ENCODE peak calls at places on chromosomes 12 and 14, in eight cellular contexts. B is cardiac muscle cell; P is dorsolateral prefrontal cortex; S is GM06990; Q is cardiac fibroblast; A is fibroblast of mammary gland; E is effector memory CD4-positive, alpha-beta T cell; L is naive thymus-derived CD4-positive, alpha-beta T cell. O is an unnamed sample.

GRCh38 chr14:26204362-26204953 is 393.4 kb downstream of the NOVA1 start:
- DNase-seq in S (no peak), P (peak), Q (peak), B (peak), E (no peak), L (no peak), A (no peak), O (no peak)

GRCh38 chr12:129115558-129115957 is 262.3 kb downstream of the GLT1D1 start:
- DNase-seq in P (no peak), L (no peak), B (no peak), Q (no peak), S (no peak), A (no peak), E (no peak), O (no peak)

GRCh38 chr12:96210376-96211055 is 16.3 kb downstream of the ELK3 start:
- DNase-seq in P (no peak), A (no peak), Q (no peak), L (no peak), B (no peak), S (no peak), E (peak), O (no peak)

GRCh38 chr12:69988601-69989194 is 163.7 kb downstream of the MYRFL start:
- DNase-seq in B (no peak), A (peak), S (no peak), Q (peak), P (no peak), E (no peak), L (no peak), O (peak)

GRCh38 chr12:87509233-87509820 is 519.9 kb downstream of the C12orf50 start:
- DNase-seq in E (no peak), A (peak), L (no peak), P (no peak), Q (peak), S (no peak), B (no peak), O (peak)

GRCh38 chr12:33205986-33206385 is 233.6 kb downstream of the SYT10 start:
- DNase-seq in E (no peak), B (no peak), P (no peak), Q (no peak), S (no peak), L (no peak), A (no peak), O (no peak)

GRCh38 chr12:120367924-120368788 is 808 bp downstream of the MSI1 start:
- DNase-seq in A (peak), S (no peak), Q (no peak), E (no peak), L (no peak), P (no peak), B (peak), O (no peak)

GRCh38 chr12:25436206-25436912 is 116.7 kb downstream of the LMNTD1 start:
- DNase-seq in E (no peak), S (peak), L (no peak), B (peak), Q (peak), P (peak), A (peak), O (peak)

GRCh38 chr14:52683985-52684520 is 11.3 kb downstream of the ERO1A start:
- DNase-seq in A (no peak), L (no peak), P (no peak), Q (peak), B (no peak), S (no peak), E (no peak), O (no peak)

GRCh38 chr12:13126494-13126893 is 23.0 kb upstream of the GSG1 start:
- DNase-seq in Q (peak), A (peak), L (no peak), B (no peak), S (no peak), E (no peak), P (no peak), O (no peak)

GRCh38 chr12:109304485-109304884 is 4.6 kb downstream of the FOXN4 start:
- DNase-seq in B (no peak), P (no peak), L (no peak), E (no peak), S (no peak), A (no peak), Q (no peak), O (no peak)

GRCh38 chr14:100629696-100630095 is 42.5 kb upstream of the BEGAIN start:
- DNase-seq in E (no peak), Q (no peak), L (no peak), A (no peak), B (no peak), P (peak), S (no peak), O (no peak)

GRCh38 chr12:27359578-27360340 is 27.1 kb downstream of the BMAL2 start:
- DNase-seq in S (no peak), E (no peak), Q (no peak), P (no peak), B (no peak), A (no peak), L (no peak), O (peak)

GRCh38 chr14:30550335-30550734 is 8.6 kb upstream of the G2E3 start:
- DNase-seq in S (no peak), A (peak), B (no peak), E (no peak), Q (no peak), L (no peak), P (no peak), O (peak)

GRCh38 chr12:124509676-124510300 is 57.6 kb downstream of the NCOR2 start:
- DNase-seq in L (no peak), P (peak), Q (peak), E (no peak), S (no peak), B (peak), A (peak), O (peak)

GRCh38 chr12:22312336-22312735 is 22.2 kb downstream of the ST8SIA1 start:
- DNase-seq in L (no peak), A (peak), B (no peak), P (peak), Q (peak), E (no peak), S (no peak), O (peak)

GRCh38 chr12:69648476-69648875 is 37.8 kb upstream of the LRRC10 start:
- DNase-seq in L (no peak), S (no peak), Q (peak), A (peak), P (no peak), E (no peak), B (no peak), O (peak)

GRCh38 chr12:117311-117710 is 50.7 kb downstream of the IQSEC3 start:
- DNase-seq in P (no peak), E (no peak), A (no peak), S (no peak), L (no peak), Q (no peak), B (no peak), O (no peak)

GRCh38 chr12:93198086-93198485 is 179.6 kb upstream of the NUDT4 start:
- DNase-seq in L (no peak), P (no peak), B (no peak), A (peak), Q (peak), E (no peak), S (no peak), O (peak)

GRCh38 chr12:94204647-94205247 is 56.4 kb downstream of the PLXNC1 start:
- DNase-seq in B (peak), Q (no peak), S (peak), E (no peak), L (no peak), A (no peak), P (no peak), O (no peak)

GRCh38 chr12:94207467-94208432 is 59.4 kb downstream of the PLXNC1 start:
- DNase-seq in A (peak), P (no peak), Q (peak), B (no peak), S (peak), E (no peak), L (no peak), O (peak)

GRCh38 chr12:94203796-94204195 is 55.4 kb downstream of the PLXNC1 start:
- DNase-seq in A (no peak), S (no peak), E (no peak), P (no peak), L (no peak), B (no peak), Q (no peak), O (no peak)

GRCh38 chr12:94206886-94207285 is 58.5 kb downstream of the PLXNC1 start:
- DNase-seq in E (no peak), P (no peak), Q (no peak), L (no peak), B (no peak), S (no peak), A (no peak), O (no peak)

GRCh38 chr12:94205738-94206310 is 57.4 kb downstream of the PLXNC1 start:
- DNase-seq in L (no peak), A (no peak), P (no peak), E (no peak), S (peak), B (no peak), Q (no peak), O (no peak)
- H3K4me3 ChIP-seq in L (no peak), A (no peak), P (no peak), E (no peak), S (peak), B (no peak), Q (no peak), O (no peak)

DNA sequence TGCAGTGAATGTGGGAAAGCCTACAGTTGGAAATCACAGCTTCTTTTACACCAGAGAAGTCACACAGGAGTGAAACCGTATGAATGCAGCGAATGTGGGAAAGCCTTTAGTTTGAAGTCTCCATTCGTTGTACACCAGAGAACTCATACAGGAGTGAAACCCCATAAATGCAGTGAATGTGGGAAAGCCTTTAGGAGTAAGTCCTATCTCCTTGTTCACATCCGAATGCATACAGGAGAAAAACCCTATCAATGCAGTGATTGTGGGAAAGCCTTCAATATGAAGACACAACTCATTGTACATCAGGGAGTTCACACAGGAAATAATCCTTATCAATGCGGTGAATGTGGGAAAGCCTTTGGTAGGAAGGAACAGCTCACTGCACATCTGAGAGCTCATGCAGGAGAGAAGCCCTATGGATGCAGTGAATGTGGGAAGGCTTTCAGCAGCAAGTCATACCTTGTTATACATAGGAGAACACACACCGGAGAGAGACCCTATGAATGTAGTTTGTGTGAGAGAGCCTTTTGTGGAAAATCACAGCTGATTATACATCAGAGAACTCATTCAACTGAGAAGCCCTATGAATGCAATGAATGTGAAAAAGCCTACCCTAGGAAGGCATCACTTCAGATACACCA is 24.6 kb downstream of the ZNF26 start:
- DNase-seq in B (no peak), L (no peak), P (no peak), E (no peak), A (no peak), Q (no peak), S (no peak), O (peak)
- H3K4me3 ChIP-seq in B (no peak), L (peak), P (no peak), E (no peak), A (no peak), Q (no peak), S (no peak), O (no peak)

DNA sequence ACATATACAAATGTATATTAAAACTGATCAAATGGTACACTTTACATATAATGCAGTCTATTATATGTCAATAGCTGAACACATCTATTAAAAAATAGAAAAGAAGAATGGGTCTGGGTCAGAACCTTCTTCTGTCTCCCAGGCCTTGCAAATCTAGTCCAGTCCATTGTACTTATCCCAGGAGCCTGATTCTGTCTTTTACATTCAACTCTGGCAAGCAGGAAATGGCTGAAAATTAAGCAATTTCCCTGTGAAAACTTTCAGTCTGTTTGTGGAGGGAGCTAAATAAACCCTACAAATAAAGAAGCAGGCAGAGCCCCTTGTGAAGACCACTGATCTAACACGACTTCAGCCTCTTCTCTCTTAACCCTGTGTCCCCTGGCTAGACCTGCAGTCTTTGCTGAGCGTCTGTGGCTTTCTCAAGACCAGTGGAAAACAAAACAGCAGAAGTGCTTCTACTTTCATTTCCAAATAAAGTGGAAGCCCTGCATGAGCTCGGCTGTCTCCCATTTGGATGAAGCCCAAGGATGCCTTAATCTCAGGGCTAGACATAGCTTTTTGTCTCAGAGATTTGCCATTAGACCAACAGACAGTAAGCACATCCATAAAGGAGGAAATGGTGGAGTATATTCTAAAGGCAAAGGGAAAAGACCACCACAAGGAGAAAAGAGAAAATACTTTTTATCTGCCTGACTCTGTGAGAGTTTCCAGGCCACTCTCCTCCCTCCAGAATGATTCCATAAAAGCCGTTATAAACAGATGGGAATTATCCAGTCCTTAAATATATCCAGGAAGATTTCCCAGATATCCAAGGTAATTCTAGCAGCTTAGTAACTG is 48.2 kb downstream of the CRACR2A start:
- DNase-seq in Q (peak), E (no peak), P (no peak), S (no peak), L (no peak), B (no peak), A (peak), O (peak)
- H3K4me3 ChIP-seq in Q (peak), E (no peak), P (no peak), S (no peak), L (no peak), B (no peak), A (no peak), O (peak)

DNA sequence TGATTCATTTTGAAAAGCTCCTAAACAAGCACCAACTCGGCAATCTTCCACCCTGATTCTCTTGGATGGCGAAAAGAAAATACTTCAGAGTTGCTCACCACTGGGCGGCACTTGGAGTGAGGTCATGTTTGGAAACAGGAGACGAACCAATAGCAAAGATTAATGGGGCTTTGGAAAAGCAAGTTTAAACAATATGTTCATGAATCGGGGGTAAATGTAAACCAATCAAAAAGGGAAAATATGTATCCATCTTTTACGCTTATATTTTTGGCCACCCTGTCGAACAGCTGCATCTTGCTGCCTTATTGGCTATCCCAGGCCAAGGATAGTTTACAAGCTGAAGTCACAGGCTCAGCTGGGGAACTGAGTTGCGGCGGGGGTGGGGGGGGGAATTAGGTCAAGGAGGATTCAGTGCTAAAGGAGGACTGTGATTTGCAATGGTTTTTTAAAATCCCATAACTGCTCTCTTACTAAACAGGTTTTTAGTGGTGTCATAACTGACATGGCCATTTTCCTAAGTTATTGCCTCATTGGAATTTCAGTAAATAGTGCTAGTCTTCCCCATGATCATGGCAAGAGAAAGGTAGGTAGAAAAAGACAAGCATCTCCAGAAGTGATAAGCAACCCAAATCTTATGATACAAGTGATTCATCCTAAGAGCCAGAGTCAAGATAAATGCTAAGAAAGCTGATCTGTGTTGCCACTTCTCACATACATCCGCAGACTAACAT is 210.6 kb downstream of the PHLDA1 start:
- DNase-seq in P (no peak), L (no peak), E (no peak), A (peak), S (no peak), B (no peak), Q (peak), O (peak)
- H3K4me3 ChIP-seq in P (no peak), L (no peak), E (no peak), A (no peak), S (no peak), B (no peak), Q (no peak), O (no peak)

GRCh38 chr12:8452976-8453616 is 2.7 kb upstream of the CLEC6A start:
- DNase-seq in L (no peak), E (no peak), Q (no peak), A (no peak), S (no peak), P (no peak), B (no peak), O (no peak)

GRCh38 chr12:8455281-8455680 is 481 bp upstream of the CLEC6A start:
- DNase-seq in S (no peak), P (no peak), E (no peak), L (no peak), Q (no peak), B (no peak), A (no peak), O (no peak)

GRCh38 chr12:8449293-8449944 is 6.3 kb upstream of the CLEC6A start:
- DNase-seq in B (no peak), S (no peak), E (no peak), Q (no peak), L (no peak), A (no peak), P (no peak), O (no peak)

GRCh38 chr12:8453796-8454195 is 2.0 kb upstream of the CLEC6A start:
- DNase-seq in Q (no peak), P (no peak), B (no peak), E (no peak), A (no peak), S (no peak), L (no peak), O (no peak)

GRCh38 chr12:8452036-8452435 is 3.7 kb upstream of the CLEC6A start:
- DNase-seq in L (no peak), B (no peak), S (no peak), Q (no peak), E (no peak), P (no peak), A (no peak), O (no peak)
- H3K4me3 ChIP-seq in L (no peak), B (no peak), S (no peak), Q (no peak), E (no peak), P (no peak), A (no peak), O (no peak)

DNA sequence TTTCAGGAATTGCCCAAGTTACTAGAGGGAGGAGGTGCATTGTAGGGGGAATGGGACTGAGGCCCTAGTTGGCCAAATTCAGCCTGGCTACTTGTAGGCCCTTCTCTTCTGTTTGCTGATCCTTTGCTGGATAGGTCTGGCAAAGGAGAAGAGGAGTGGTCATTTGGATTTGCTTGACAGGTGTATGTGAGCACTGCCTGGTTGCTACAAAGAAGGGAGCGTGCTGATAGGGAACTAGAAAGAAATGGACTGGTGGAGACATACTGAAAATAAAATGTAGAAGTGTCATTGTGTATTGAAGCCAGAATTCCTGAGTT is 3.6 kb downstream of the PSMA6 start:
- DNase-seq in A (no peak), S (no peak), B (peak), P (no peak), Q (no peak), E (no peak), L (no peak), O (no peak)
- H3K4me3 ChIP-seq in A (no peak), S (no peak), B (no peak), P (peak), Q (no peak), E (no peak), L (no peak), O (no peak)

DNA sequence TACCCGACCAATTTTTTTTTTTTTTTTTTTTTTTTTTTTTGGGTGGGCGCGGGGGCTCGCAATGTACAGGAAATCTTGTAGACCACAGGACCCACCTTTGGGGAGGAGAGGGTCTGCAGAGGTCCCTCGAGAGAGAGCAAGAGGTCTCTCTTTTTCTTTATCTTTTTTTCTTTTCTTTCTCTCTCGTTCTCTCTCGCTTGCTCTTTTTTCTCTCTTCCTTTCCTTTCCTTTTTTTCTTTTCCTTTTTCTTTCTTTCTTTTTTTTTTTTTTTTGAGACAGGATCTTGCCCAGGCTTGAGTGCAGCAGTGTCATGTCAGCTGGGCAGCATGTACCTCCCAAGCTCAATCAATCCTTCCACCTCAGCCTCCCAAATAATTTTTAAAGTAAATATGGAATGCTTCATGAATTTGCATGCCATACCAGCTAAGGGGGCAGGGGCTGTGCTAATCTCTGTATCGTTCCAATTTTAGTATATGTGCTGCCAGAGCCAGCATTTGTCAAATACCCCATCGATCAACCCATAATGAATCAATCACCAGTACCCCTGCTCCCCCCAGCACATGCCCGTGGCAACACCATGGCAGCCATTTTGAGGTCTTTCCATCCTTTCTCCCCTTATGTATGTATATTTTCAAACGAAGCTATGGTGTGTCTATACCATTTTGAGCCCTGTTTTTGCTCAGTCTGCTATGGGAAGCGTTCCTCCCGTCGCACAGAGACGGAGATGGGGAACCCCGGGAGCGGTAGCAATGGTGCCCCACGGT is 9.3 kb downstream of the PAPLN start:
- DNase-seq in P (no peak), B (no peak), S (no peak), L (no peak), A (no peak), E (no peak), Q (no peak), O (no peak)
- H3K4me3 ChIP-seq in P (no peak), B (peak), S (peak), L (peak), A (peak), E (peak), Q (peak), O (peak)

O was measured in fibroblast of villous mesenchyme.